ENCODE peak calls at places on chromosomes 6 and 20, in ten cellular contexts. Z is psoas muscle, P is HFFc6, K is IMR-90, A is GM20000, H is PC-9, B is glutamatergic neuron, N is WTC11, V is endodermal cell, G is AG04450. Y is an unnamed sample.

GRCh38 chr6:129517288-129517687 is 192.7 kb downstream of the ARHGAP18 start:
- DNase-seq in P (no peak), A (no peak), H (no peak), B (no peak), N (no peak), Z (no peak), V (no peak), K (no peak), G (no peak), Y (no peak)

GRCh38 chr20:43920797-43921196 is 6.1 kb downstream of the TOX2 start:
- DNase-seq in P (no peak), B (no peak), G (no peak), K (no peak), Z (no peak), N (no peak), V (no peak), A (no peak), H (no peak), Y (no peak)

GRCh38 chr6:35300848-35301247 is 3.2 kb downstream of the DEF6 start:
- DNase-seq in K (no peak), Z (no peak), H (no peak), A (no peak), G (no peak), V (no peak), B (no peak), P (no peak), N (no peak), Y (no peak)

GRCh38 chr6:144931172-144932035 is 646.3 kb downstream of the UTRN start:
- DNase-seq in K (peak), H (peak), V (peak), G (no peak), P (peak), N (peak), B (peak), A (peak), Z (no peak), Y (peak)

GRCh38 chr6:16523550-16524379 is 237.5 kb downstream of the ATXN1 start:
- DNase-seq in G (peak), P (peak), Z (no peak), A (no peak), B (no peak), H (no peak), N (no peak), K (peak), V (no peak), Y (no peak)

GRCh38 chr6:147904416-147904815 is 395.9 kb downstream of the SAMD5 start:
- DNase-seq in P (no peak), K (no peak), N (no peak), H (no peak), A (no peak), B (no peak), Z (no peak), G (no peak), V (no peak), Y (no peak)

GRCh38 chr20:62964700-62965099 is 12.2 kb downstream of the SLC17A9 start:
- DNase-seq in Z (no peak), V (no peak), A (no peak), B (no peak), K (no peak), P (no peak), H (no peak), N (no peak), G (no peak), Y (no peak)

GRCh38 chr6:43014434-43014909 is 423 bp downstream of the KLHDC3 start:
- DNase-seq in K (peak), Z (no peak), N (no peak), B (no peak), V (no peak), P (peak), A (no peak), H (no peak), G (no peak), Y (no peak)

GRCh38 chr6:156942266-156942665 is 165.1 kb downstream of the ARID1B start:
- DNase-seq in B (no peak), Z (no peak), H (no peak), K (no peak), G (no peak), V (peak), P (no peak), N (peak), A (no peak), Y (no peak)

GRCh38 chr6:112372213-112372806 is 25.2 kb downstream of the RFPL4B start:
- DNase-seq in H (peak), N (no peak), A (no peak), K (peak), Z (no peak), P (peak), V (no peak), B (no peak), G (peak), Y (no peak)

GRCh38 chr20:58598271-58599015 is 52.6 kb upstream of the STX16 start:
- DNase-seq in P (peak), N (no peak), K (peak), Z (peak), B (no peak), G (peak), H (no peak), A (no peak), V (no peak), Y (no peak)

DNA sequence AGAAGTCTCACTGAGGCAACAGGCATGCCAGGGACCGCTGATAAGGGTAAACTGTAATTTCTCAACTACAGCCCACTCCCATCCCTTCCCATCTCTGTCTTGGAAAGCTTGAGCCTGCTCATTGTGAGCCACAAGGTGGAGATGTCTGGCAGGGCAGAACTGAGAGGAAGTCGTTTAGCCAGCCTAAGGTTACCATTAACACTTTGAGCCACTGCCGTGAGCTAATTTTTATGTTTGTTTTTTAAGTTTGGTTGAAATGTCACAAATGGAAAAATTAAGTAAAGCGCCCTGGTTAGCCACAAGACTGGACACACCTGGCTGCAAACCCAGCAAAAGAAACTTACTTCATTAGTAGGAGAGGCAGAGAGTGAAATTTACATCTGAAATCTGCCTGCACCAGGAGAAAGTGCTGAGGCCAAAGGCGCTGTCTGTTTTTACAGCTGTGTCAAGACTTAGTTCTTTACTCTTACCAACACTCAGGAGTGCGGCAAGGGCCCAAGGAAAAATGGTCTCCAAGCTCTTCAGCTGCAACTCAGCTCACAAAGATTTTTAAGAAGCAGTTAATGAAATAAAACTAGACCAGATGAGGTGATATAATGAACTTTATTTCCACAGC is 50.0 kb upstream of the FAM83C start:
- DNase-seq in K (no peak), G (no peak), H (no peak), N (peak), Z (no peak), B (no peak), A (no peak), V (peak), P (no peak), Y (no peak)
- TF ChIP-seq CTCF in K (peak), G (peak), H (no peak), N (no peak), Z (peak), B (no peak), A (no peak), V (peak), P (peak), Y (no peak)

DNA sequence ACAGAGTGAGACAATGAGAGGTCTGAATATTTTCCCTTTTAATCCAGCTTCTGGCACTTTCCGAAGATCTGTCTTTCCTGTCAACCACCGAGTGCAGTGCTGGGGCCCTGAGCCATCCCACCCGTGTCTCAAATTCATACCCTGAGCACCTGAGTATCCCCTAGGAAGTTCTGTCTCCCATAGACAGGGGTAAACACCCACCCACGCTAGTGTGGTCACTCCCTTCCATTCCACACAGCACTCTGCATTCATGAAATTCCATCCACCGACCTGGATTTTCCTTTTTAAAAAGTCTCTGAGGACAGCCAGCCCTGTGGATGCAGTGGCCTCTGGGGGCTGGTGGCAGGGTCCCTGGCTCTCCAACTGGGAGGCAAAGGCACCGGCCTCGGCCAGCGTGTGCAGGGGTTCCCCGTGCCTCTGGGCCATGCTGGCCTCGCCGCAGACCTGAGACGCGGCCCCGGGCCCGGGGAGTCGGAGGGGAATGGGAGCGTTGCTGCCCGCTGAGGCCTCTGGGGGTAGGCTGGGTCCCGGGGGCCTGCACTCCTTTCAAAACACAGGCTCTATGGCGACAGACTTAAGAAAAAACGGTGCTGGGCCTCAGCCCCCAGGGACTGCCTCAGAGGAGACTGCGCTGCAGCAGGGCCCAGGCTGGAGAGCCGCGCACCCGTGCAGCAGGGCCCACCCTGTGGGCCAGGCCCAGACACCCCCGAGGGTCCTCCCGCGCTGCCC is 117.0 kb upstream of the RPS6KA2 start:
- DNase-seq in B (no peak), G (no peak), Z (no peak), P (no peak), V (peak), K (peak), H (no peak), N (no peak), A (no peak), Y (no peak)
- TF ChIP-seq CTCF in B (no peak), G (no peak), Z (no peak), P (no peak), V (no peak), K (no peak), H (no peak), N (no peak), A (no peak), Y (no peak)

DNA sequence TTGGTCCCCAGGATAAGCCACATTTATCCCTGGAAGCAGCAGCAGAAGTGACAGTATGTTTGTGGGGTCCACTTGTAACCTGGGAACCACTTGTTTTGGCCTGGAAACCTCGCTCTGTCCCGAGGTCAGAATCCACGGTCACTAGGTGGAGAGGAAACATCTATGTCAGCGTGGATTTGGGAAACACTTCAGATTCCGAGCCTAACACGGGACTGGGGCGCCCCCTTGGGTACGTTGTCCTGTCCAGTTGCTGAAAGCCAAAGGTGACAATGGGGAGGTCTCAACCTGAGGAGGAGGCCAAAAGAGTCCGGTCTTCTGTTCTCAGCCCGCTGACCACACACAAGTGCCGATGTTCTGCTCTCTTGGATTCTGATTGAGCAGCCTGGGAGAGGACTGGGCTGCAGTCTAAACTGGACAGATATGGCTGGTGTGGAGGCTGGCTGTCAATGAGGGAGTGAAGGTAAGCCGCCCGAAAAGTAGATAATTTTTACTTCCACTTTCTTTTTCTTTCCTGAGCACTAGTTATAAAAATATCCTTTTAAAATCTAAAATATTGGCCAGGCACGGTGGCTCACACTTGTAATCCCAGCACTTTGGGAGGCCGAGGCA is 4.9 kb upstream of the ZFP57 start:
- DNase-seq in V (peak), P (no peak), G (no peak), N (peak), B (no peak), Z (no peak), H (no peak), K (no peak), A (no peak), Y (peak)
- TF ChIP-seq CTCF in V (peak), P (peak), G (no peak), N (no peak), B (no peak), Z (no peak), H (peak), K (no peak), A (no peak), Y (no peak)

DNA sequence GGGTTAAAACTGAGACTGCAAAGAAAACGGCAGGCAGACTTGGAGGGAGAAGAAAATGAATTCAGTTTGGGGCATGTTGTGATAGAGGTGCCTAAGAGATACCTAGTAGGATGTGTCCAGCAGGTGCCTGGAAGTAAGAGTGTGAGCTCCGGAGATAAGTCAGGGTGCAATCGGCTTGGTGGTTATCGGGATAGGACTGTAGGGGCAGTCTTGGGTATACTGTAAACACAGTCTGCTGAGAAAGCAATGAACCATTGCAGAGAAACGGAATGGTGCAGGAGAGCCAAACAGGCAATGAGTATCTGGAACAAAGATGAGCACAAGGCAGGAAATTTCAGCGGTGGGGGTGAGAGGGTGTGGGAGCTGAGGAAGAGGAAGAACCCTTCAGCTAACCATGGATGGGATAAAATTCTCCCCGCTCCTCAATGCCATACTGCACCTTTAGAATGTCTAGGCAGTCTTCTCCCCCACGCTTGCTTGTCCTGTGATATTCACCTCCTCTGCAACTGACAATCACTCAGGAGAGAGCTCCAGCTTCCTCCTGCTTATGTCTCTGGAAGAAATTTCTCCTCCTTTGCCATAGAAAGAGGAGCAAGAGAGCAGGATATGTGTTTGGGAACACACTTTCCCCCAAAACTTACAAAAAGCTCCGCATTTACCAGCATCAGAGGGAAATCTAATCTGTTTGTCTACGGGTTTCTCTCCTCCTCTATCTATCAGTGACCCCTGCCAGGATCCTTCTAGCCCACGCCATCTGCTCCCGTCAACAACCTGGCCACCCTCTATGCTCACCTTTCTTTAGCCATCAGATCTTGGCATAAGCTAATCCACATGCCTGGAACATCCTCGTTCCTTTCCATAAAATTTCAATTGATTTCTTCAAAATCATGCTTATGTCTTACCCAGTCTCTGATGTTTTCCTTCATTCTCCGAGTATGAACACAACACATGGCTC is 381.7 kb upstream of the JARID2 start:
- DNase-seq in A (no peak), V (no peak), N (no peak), G (no peak), H (no peak), P (no peak), Z (no peak), K (no peak), B (no peak), Y (no peak)
- TF ChIP-seq CTCF in A (no peak), V (peak), N (no peak), G (peak), H (no peak), P (no peak), Z (no peak), K (no peak), B (no peak), Y (no peak)

DNA sequence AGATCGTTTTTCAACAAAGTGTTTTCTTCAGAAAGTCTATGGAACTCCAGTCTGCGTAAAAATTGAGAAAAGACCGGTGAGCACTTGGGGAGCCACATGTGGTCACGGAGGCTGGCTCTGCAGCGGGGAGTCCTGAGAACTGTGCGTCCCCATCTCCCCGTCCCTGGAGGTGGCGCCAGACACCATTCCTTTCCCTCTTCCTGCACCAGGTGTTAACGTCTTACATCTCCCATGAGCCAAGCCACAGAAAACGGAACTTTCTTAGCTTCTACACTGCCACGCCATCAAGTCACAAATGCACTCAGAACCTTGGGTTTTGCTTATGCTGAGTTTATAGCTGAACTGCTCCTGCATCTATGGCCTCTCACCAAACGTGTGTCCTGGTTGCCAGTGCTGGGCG is 62.6 kb downstream of the GINS1 start:
- DNase-seq in P (no peak), V (peak), G (no peak), N (peak), K (peak), B (peak), A (peak), Z (no peak), H (no peak), Y (no peak)
- TF ChIP-seq CTCF in P (peak), V (peak), G (peak), N (peak), K (peak), B (no peak), A (peak), Z (no peak), H (peak), Y (no peak)

GRCh38 chr20:3577366-3577765 is 85.8 kb downstream of the GFRA4 start:
- DNase-seq in H (no peak), P (no peak), A (no peak), Z (no peak), K (no peak), V (no peak), N (no peak), G (no peak), B (no peak), Y (no peak)

GRCh38 chr20:3586111-3586510 is 77.1 kb downstream of the GFRA4 start:
- DNase-seq in V (no peak), K (no peak), H (no peak), Z (no peak), A (no peak), B (no peak), G (no peak), N (no peak), P (no peak), Y (no peak)

GRCh38 chr20:3583765-3584164 is 79.4 kb downstream of the GFRA4 start:
- DNase-seq in Z (no peak), H (no peak), G (no peak), N (no peak), B (no peak), V (no peak), A (no peak), K (no peak), P (no peak), Y (no peak)

GRCh38 chr20:3576363-3576762 is 86.8 kb downstream of the GFRA4 start:
- DNase-seq in G (no peak), A (no peak), B (no peak), V (no peak), N (no peak), H (no peak), K (no peak), Z (no peak), P (no peak), Y (no peak)

GRCh38 chr20:3580412-3580811 is 82.8 kb downstream of the GFRA4 start:
- DNase-seq in K (no peak), P (no peak), Z (no peak), N (peak), B (no peak), V (peak), G (no peak), A (no peak), H (no peak), Y (no peak)
- TF ChIP-seq CTCF in K (no peak), P (no peak), Z (no peak), N (no peak), B (no peak), V (peak), G (no peak), A (no peak), H (no peak), Y (no peak)

GRCh38 chr6:158629376-158630221 is 14.9 kb downstream of the DYNLT1 start:
- DNase-seq in Z (peak), P (no peak), K (no peak), V (peak), B (peak), A (no peak), N (peak), G (no peak), H (no peak), Y (no peak)
- TF ChIP-seq CTCF in Z (peak), P (peak), K (peak), V (peak), B (no peak), A (no peak), N (no peak), G (no peak), H (peak), Y (no peak)

DNA sequence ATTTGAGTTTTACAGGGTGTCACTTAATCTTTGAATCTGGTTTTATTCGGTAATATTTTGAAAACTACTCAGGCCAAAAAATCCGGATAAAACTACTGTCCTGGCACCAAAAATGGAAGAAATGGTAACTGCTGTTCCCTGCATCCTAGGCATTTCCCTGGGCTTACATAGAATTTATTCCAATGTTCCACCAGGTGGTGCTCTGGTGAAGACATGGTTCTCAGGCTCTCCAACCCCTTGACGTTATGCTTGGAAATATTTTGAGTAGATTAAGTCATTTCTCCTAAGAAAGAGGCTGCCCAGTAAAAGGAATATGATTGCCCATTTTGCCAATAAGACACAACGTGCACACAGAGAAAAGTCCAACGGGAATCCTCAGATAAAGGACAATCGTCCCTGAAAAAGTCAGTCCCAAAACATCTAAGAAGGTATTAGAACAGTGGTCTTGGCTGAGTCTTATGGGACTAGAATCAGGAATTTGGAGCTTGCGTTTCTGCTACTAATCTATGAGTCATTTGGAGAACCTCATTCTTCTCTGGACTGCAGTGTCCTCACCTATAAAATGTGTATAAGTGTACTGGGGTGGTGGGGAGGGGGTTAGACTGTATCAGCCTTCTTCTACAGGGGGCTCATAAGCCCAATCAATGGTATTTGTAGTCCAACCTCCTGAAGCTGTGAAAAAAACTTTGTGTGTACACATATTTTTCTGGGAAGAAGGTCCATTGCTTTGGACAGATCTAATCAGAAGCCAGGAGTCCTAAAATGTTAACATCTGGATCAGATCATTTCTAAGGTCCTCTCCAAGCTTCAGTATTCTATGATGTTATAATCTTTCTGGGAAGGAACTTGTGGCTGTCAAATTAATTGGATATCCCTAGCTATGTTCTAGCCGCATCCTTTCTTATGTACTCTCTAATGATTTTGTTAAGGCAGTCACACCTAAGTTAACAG is 131.0 kb upstream of the BMP2 start:
- DNase-seq in Z (no peak), H (no peak), N (no peak), P (no peak), K (peak), V (peak), G (peak), B (no peak), A (no peak), Y (peak)
- TF ChIP-seq CTCF in Z (peak), H (peak), N (no peak), P (peak), K (peak), V (peak), G (peak), B (peak), A (no peak), Y (peak)

GRCh38 chr20:15440249-15440820 is 1102.9 kb upstream of the FLRT3 start:
- DNase-seq in A (no peak), Z (no peak), N (no peak), G (no peak), P (no peak), V (no peak), B (no peak), K (no peak), H (no peak), Y (no peak)
- TF ChIP-seq CTCF in A (no peak), Z (no peak), N (no peak), G (no peak), P (no peak), V (no peak), B (no peak), K (no peak), H (no peak), Y (no peak)